ENCODE peak calls at places on chromosomes 13 and 19, in nine cellular contexts. One of them, this sample, is unnamed.

GRCh38 chr19:43305642-43306041 is 36.3 kb upstream of the PSG9 start:
- DNase-seq in GM06990: no peak
- DNase-seq in HFF-Myc: no peak
- DNase-seq in IMR-90: no peak
- DNase-seq in lower lobe of right lung: no peak
- DNase-seq in neural progenitor cell: no peak
- DNase-seq in tibial artery: no peak
- DNase-seq in neural crest cell: no peak
- DNase-seq in nephron progenitor cell: no peak
- DNase-seq in this sample: peak

GRCh38 chr19:6800991-6801396 is 28.5 kb downstream of the VAV1 start:
- DNase-seq in nephron progenitor cell: no peak
- DNase-seq in HFF-Myc: no peak
- DNase-seq in lower lobe of right lung: no peak
- DNase-seq in neural progenitor cell: no peak
- DNase-seq in GM06990: no peak
- DNase-seq in tibial artery: no peak
- DNase-seq in neural crest cell: no peak
- DNase-seq in IMR-90: peak
- DNase-seq in this sample: no peak

GRCh38 chr13:32746474-32746873 is 160.2 kb downstream of the PDS5B start:
- DNase-seq in nephron progenitor cell: no peak
- DNase-seq in lower lobe of right lung: no peak
- DNase-seq in neural crest cell: no peak
- DNase-seq in GM06990: no peak
- DNase-seq in IMR-90: no peak
- DNase-seq in HFF-Myc: no peak
- DNase-seq in tibial artery: no peak
- DNase-seq in neural progenitor cell: no peak
- DNase-seq in this sample: no peak

GRCh38 chr19:49770529-49770928 is 3.7 kb downstream of the AP2A1 start:
- DNase-seq in tibial artery: no peak
- DNase-seq in lower lobe of right lung: no peak
- DNase-seq in GM06990: no peak
- DNase-seq in IMR-90: no peak
- DNase-seq in neural crest cell: no peak
- DNase-seq in neural progenitor cell: no peak
- DNase-seq in nephron progenitor cell: no peak
- DNase-seq in HFF-Myc: no peak
- DNase-seq in this sample: no peak

GRCh38 chr19:17216058-17216670 is 1.0 kb downstream of the USE1 start:
- DNase-seq in lower lobe of right lung: no peak
- DNase-seq in nephron progenitor cell: no peak
- DNase-seq in GM06990: no peak
- DNase-seq in neural progenitor cell: no peak
- DNase-seq in IMR-90: no peak
- DNase-seq in tibial artery: no peak
- DNase-seq in neural crest cell: no peak
- DNase-seq in HFF-Myc: no peak
- DNase-seq in this sample: no peak

GRCh38 chr13:79432992-79433391 is 26.9 kb upstream of the RBM26 start:
- DNase-seq in GM06990: no peak
- DNase-seq in neural progenitor cell: no peak
- DNase-seq in IMR-90: no peak
- DNase-seq in HFF-Myc: no peak
- DNase-seq in tibial artery: no peak
- DNase-seq in lower lobe of right lung: no peak
- DNase-seq in nephron progenitor cell: no peak
- DNase-seq in neural crest cell: no peak
- DNase-seq in this sample: no peak

GRCh38 chr13:65789815-65790214 is 1440.3 kb downstream of the PCDH9 start:
- DNase-seq in neural crest cell: no peak
- DNase-seq in tibial artery: no peak
- DNase-seq in lower lobe of right lung: no peak
- DNase-seq in HFF-Myc: no peak
- DNase-seq in neural progenitor cell: no peak
- DNase-seq in nephron progenitor cell: no peak
- DNase-seq in IMR-90: peak
- DNase-seq in GM06990: no peak
- DNase-seq in this sample: no peak

GRCh38 chr13:103299079-103299478 is 232.9 kb upstream of the SLC10A2 start:
- DNase-seq in HFF-Myc: no peak
- DNase-seq in tibial artery: no peak
- DNase-seq in nephron progenitor cell: no peak
- DNase-seq in GM06990: no peak
- DNase-seq in neural crest cell: no peak
- DNase-seq in IMR-90: no peak
- DNase-seq in neural progenitor cell: peak
- DNase-seq in lower lobe of right lung: no peak
- DNase-seq in this sample: no peak

GRCh38 chr13:88136098-88136790 is 465.1 kb downstream of the SLITRK5 start:
- DNase-seq in IMR-90: no peak
- DNase-seq in neural crest cell: no peak
- DNase-seq in GM06990: no peak
- DNase-seq in HFF-Myc: no peak
- DNase-seq in neural progenitor cell: no peak
- DNase-seq in tibial artery: no peak
- DNase-seq in nephron progenitor cell: no peak
- DNase-seq in lower lobe of right lung: no peak
- DNase-seq in this sample: no peak

GRCh38 chr13:70795484-70795883 is 687.2 kb upstream of the KLHL1 start:
- DNase-seq in GM06990: no peak
- DNase-seq in IMR-90: no peak
- DNase-seq in neural progenitor cell: no peak
- DNase-seq in HFF-Myc: no peak
- DNase-seq in neural crest cell: no peak
- DNase-seq in lower lobe of right lung: no peak
- DNase-seq in nephron progenitor cell: no peak
- DNase-seq in tibial artery: no peak
- DNase-seq in this sample: no peak

GRCh38 chr13:99027260-99027659 is 49.4 kb upstream of the DOCK9 start:
- DNase-seq in GM06990: no peak
- DNase-seq in tibial artery: no peak
- DNase-seq in neural crest cell: no peak
- DNase-seq in nephron progenitor cell: no peak
- DNase-seq in HFF-Myc: no peak
- DNase-seq in IMR-90: no peak
- DNase-seq in lower lobe of right lung: no peak
- DNase-seq in neural progenitor cell: no peak
- DNase-seq in this sample: peak

GRCh38 chr13:20378721-20379120 is 146.6 kb upstream of the GJB6 start:
- DNase-seq in IMR-90: no peak
- DNase-seq in lower lobe of right lung: no peak
- DNase-seq in HFF-Myc: no peak
- DNase-seq in neural progenitor cell: no peak
- DNase-seq in tibial artery: no peak
- DNase-seq in GM06990: no peak
- DNase-seq in neural crest cell: no peak
- DNase-seq in nephron progenitor cell: no peak
- DNase-seq in this sample: no peak

GRCh38 chr19:23403581-23404324 is 8.5 kb upstream of the ZNF91 start:
- DNase-seq in neural progenitor cell: peak
- DNase-seq in lower lobe of right lung: no peak
- DNase-seq in IMR-90: no peak
- DNase-seq in GM06990: no peak
- DNase-seq in HFF-Myc: no peak
- DNase-seq in nephron progenitor cell: no peak
- DNase-seq in neural crest cell: no peak
- DNase-seq in tibial artery: no peak
- DNase-seq in this sample: no peak

GRCh38 chr13:21034602-21035190 is 26.7 kb downstream of the LATS2 start:
- DNase-seq in neural progenitor cell: peak
- DNase-seq in neural crest cell: no peak
- DNase-seq in IMR-90: no peak
- DNase-seq in GM06990: no peak
- DNase-seq in lower lobe of right lung: no peak
- DNase-seq in nephron progenitor cell: peak
- DNase-seq in tibial artery: no peak
- DNase-seq in HFF-Myc: no peak
- DNase-seq in this sample: peak

GRCh38 chr19:18414504-18415176 is 4.6 kb upstream of the SSBP4 start:
- DNase-seq in neural crest cell: no peak
- DNase-seq in HFF-Myc: no peak
- DNase-seq in IMR-90: no peak
- DNase-seq in neural progenitor cell: peak
- DNase-seq in lower lobe of right lung: peak
- DNase-seq in tibial artery: peak
- DNase-seq in GM06990: no peak
- DNase-seq in nephron progenitor cell: peak
- DNase-seq in this sample: peak

GRCh38 chr13:40313269-40314200 is 352.9 kb downstream of the FOXO1 start:
- DNase-seq in IMR-90: no peak
- DNase-seq in tibial artery: no peak
- DNase-seq in neural progenitor cell: no peak
- DNase-seq in lower lobe of right lung: no peak
- DNase-seq in nephron progenitor cell: no peak
- DNase-seq in HFF-Myc: no peak
- DNase-seq in neural crest cell: no peak
- DNase-seq in GM06990: no peak
- DNase-seq in this sample: no peak

DNA sequence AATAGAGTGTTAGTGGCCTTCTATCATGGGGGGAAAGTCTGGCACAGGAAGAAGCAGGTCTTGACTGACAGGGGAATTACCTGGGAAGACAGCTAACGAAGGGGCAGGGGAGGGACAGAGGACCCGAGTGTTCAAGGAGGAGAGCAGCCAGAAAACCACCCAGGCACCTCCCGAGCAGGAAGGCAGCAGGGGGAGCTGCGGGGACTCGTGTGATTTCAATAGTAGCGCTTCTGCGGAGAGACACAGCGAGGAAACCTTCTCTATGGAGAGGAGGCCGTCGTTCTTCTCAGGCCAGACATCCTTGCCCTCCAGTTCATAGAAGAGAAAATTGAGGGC is 39.9 kb upstream of the NPAS1 start:
- DNase-seq in HFF-Myc: no peak
- DNase-seq in GM06990: no peak
- DNase-seq in tibial artery: peak
- DNase-seq in neural progenitor cell: peak
- DNase-seq in nephron progenitor cell: peak
- DNase-seq in lower lobe of right lung: no peak
- DNase-seq in neural crest cell: no peak
- DNase-seq in IMR-90: no peak
- DNase-seq in this sample: no peak
- TF ChIP-seq CTCF in HFF-Myc: no peak
- TF ChIP-seq CTCF in GM06990: no peak
- TF ChIP-seq CTCF in tibial artery: no peak
- TF ChIP-seq CTCF in neural progenitor cell: no peak
- TF ChIP-seq CTCF in nephron progenitor cell: no peak
- TF ChIP-seq CTCF in lower lobe of right lung: no peak
- TF ChIP-seq CTCF in neural crest cell: no peak
- TF ChIP-seq CTCF in IMR-90: no peak
- TF ChIP-seq CTCF in this sample: no peak

DNA sequence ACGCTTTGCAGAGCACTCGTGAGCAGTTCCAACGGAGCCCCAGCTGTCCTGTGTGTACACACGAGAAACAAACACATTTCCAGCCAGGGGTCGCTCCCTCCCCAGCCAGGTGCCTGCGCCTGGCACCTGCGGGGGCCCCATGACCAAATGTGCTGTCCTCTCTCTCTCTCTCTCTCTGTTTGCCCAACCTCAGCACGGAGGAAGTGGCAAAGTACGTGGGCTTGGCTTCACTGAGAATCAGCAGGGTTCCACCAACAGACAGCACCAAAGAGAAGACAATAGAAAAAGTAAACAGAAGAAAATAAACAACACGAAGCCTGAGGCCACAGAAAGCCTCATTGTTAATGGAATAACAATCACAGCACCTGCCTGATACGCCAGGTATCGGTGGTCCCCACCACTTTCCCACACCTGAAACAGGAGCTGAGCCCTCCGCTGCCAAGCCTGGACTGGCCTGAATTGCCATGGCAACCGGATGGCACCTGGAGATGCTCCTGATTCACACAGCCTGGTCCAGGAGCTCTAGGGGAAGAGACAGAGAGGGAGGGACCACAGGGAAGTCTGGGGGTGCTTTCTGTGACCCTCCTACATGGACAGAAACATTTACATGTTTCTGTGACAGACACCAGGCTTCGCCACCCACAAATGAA is 103.9 kb upstream of the CACNA1A start:
- DNase-seq in nephron progenitor cell: no peak
- DNase-seq in lower lobe of right lung: no peak
- DNase-seq in neural crest cell: no peak
- DNase-seq in HFF-Myc: no peak
- DNase-seq in IMR-90: no peak
- DNase-seq in tibial artery: no peak
- DNase-seq in GM06990: no peak
- DNase-seq in neural progenitor cell: peak
- DNase-seq in this sample: no peak
- TF ChIP-seq CTCF in nephron progenitor cell: no peak
- TF ChIP-seq CTCF in lower lobe of right lung: no peak
- TF ChIP-seq CTCF in neural crest cell: no peak
- TF ChIP-seq CTCF in HFF-Myc: no peak
- TF ChIP-seq CTCF in IMR-90: no peak
- TF ChIP-seq CTCF in tibial artery: no peak
- TF ChIP-seq CTCF in GM06990: no peak
- TF ChIP-seq CTCF in neural progenitor cell: peak
- TF ChIP-seq CTCF in this sample: peak

GRCh38 chr19:8005534-8006256 is at the start of gene ELAVL1:
- DNase-seq in IMR-90: peak
- DNase-seq in tibial artery: peak
- DNase-seq in nephron progenitor cell: peak
- DNase-seq in HFF-Myc: peak
- DNase-seq in lower lobe of right lung: peak
- DNase-seq in neural crest cell: peak
- DNase-seq in GM06990: peak
- DNase-seq in neural progenitor cell: peak
- DNase-seq in this sample: peak
- TF ChIP-seq CTCF in IMR-90: no peak
- TF ChIP-seq CTCF in tibial artery: no peak
- TF ChIP-seq CTCF in nephron progenitor cell: no peak
- TF ChIP-seq CTCF in HFF-Myc: no peak
- TF ChIP-seq CTCF in lower lobe of right lung: no peak
- TF ChIP-seq CTCF in neural crest cell: no peak
- TF ChIP-seq CTCF in GM06990: no peak
- TF ChIP-seq CTCF in neural progenitor cell: no peak
- TF ChIP-seq CTCF in this sample: no peak

GRCh38 chr13:59178344-59178743 is 985.4 kb downstream of the DIAPH3 start:
- DNase-seq in neural progenitor cell: peak
- DNase-seq in HFF-Myc: no peak
- DNase-seq in GM06990: no peak
- DNase-seq in tibial artery: no peak
- DNase-seq in nephron progenitor cell: no peak
- DNase-seq in lower lobe of right lung: no peak
- DNase-seq in neural crest cell: no peak
- DNase-seq in IMR-90: peak
- DNase-seq in this sample: no peak

GRCh38 chr13:59182241-59182640 is 981.5 kb downstream of the DIAPH3 start:
- DNase-seq in nephron progenitor cell: no peak
- DNase-seq in tibial artery: no peak
- DNase-seq in lower lobe of right lung: no peak
- DNase-seq in HFF-Myc: no peak
- DNase-seq in IMR-90: no peak
- DNase-seq in neural progenitor cell: no peak
- DNase-seq in GM06990: no peak
- DNase-seq in neural crest cell: no peak
- DNase-seq in this sample: no peak

GRCh38 chr13:59172076-59172475 is 991.7 kb downstream of the DIAPH3 start:
- DNase-seq in IMR-90: no peak
- DNase-seq in tibial artery: no peak
- DNase-seq in HFF-Myc: no peak
- DNase-seq in neural crest cell: no peak
- DNase-seq in GM06990: no peak
- DNase-seq in nephron progenitor cell: no peak
- DNase-seq in lower lobe of right lung: no peak
- DNase-seq in neural progenitor cell: no peak
- DNase-seq in this sample: no peak

GRCh38 chr13:59176775-59177174 is 987.0 kb downstream of the DIAPH3 start:
- DNase-seq in IMR-90: no peak
- DNase-seq in tibial artery: no peak
- DNase-seq in nephron progenitor cell: no peak
- DNase-seq in neural progenitor cell: no peak
- DNase-seq in neural crest cell: no peak
- DNase-seq in GM06990: no peak
- DNase-seq in HFF-Myc: no peak
- DNase-seq in lower lobe of right lung: no peak
- DNase-seq in this sample: peak
- TF ChIP-seq CTCF in IMR-90: peak
- TF ChIP-seq CTCF in tibial artery: no peak
- TF ChIP-seq CTCF in nephron progenitor cell: no peak
- TF ChIP-seq CTCF in neural progenitor cell: peak
- TF ChIP-seq CTCF in neural crest cell: peak
- TF ChIP-seq CTCF in GM06990: peak
- TF ChIP-seq CTCF in HFF-Myc: no peak
- TF ChIP-seq CTCF in lower lobe of right lung: no peak
- TF ChIP-seq CTCF in this sample: peak

This sample was measured in K562.